ENCODE peak calls at places on chromosome 16, in nine cellular contexts. X is aorta, C is SJSA1, M is ovary, Z is SK-N-SH, Q is vagina, I is SJCRH30, E is Karpas-422, L is stomach. F is an unnamed sample. For H3K27me3, the result is how much of the 10 kb centered on the place peaks cover.

GRCh38 chr16:52812945-52813556 is 239.6 kb downstream of the CHD9NB start:
- DNase-seq in M (no peak), Q (no peak), Z (no peak), E (no peak), L (no peak), I (no peak), C (peak), X (no peak), F (no peak)

GRCh38 chr16:53085539-53086450 is 31.0 kb downstream of the CHD9 start:
- DNase-seq in L (no peak), I (no peak), Q (no peak), E (no peak), Z (peak), M (peak), X (no peak), C (no peak), F (no peak)

GRCh38 chr16:57609541-57610401 is 18.7 kb upstream of the ADGRG1 start:
- DNase-seq in X (no peak), Q (peak), E (peak), C (peak), M (no peak), Z (peak), I (peak), L (peak), F (peak)

GRCh38 chr16:20673882-20674683 is 23.4 kb downstream of the ACSM1 start:
- DNase-seq in E (no peak), C (no peak), I (no peak), X (no peak), Z (no peak), Q (no peak), L (no peak), M (peak), F (no peak)

GRCh38 chr16:2513405-2514332 is at the start of gene ATP6V0C:
- DNase-seq in L (peak), I (peak), Q (no peak), X (peak), E (peak), C (peak), M (peak), Z (peak), F (peak)

GRCh38 chr16:23296994-23297393 is 5.1 kb upstream of the SCNN1B start:
- DNase-seq in X (no peak), Z (peak), E (peak), L (peak), Q (no peak), I (peak), M (no peak), C (no peak), F (no peak)

GRCh38 chr16:54954220-54954619 is 23.6 kb downstream of the IRX5 start:
- DNase-seq in Q (no peak), E (no peak), Z (no peak), X (no peak), I (no peak), C (no peak), M (no peak), L (no peak), F (no peak)

GRCh38 chr16:29837833-29838232 is 17.6 kb downstream of the MVP start:
- DNase-seq in M (no peak), C (no peak), L (no peak), Q (no peak), E (no peak), Z (no peak), X (no peak), I (no peak), F (no peak)

GRCh38 chr16:70253291-70254094 is 1.8 kb upstream of the EXOSC6 start:
- DNase-seq in Q (no peak), Z (peak), C (peak), L (no peak), M (no peak), X (no peak), E (peak), I (no peak), F (no peak)

GRCh38 chr16:19218581-19218980 is 50.5 kb downstream of the SYT17 start:
- DNase-seq in L (no peak), I (no peak), Q (no peak), C (no peak), E (no peak), Z (no peak), M (no peak), X (no peak), F (no peak)

GRCh38 chr16:4315185-4316102 is at the start of gene GLIS2:
- DNase-seq in M (peak), I (peak), E (no peak), L (peak), C (peak), Q (peak), Z (peak), X (peak), F (peak)

GRCh38 chr16:67190041-67190440 is at the start of gene EXOC3L1:
- DNase-seq in Z (no peak), M (no peak), E (no peak), C (no peak), X (no peak), L (no peak), I (no peak), Q (no peak), F (no peak)

GRCh38 chr16:25922438-25922837 is 230.7 kb downstream of the HS3ST4 start:
- DNase-seq in C (no peak), Q (no peak), M (no peak), Z (no peak), E (no peak), L (no peak), I (peak), X (no peak), F (no peak)

GRCh38 chr16:17374668-17375255 is 96.0 kb downstream of the XYLT1 start:
- DNase-seq in M (no peak), Z (no peak), E (no peak), Q (no peak), L (no peak), X (no peak), I (no peak), C (no peak), F (no peak)

GRCh38 chr16:12551530-12551929 is 252.2 kb downstream of the CPPED1 start:
- DNase-seq in Q (no peak), C (no peak), I (no peak), L (no peak), Z (no peak), E (no peak), M (no peak), X (no peak), F (no peak)

GRCh38 chr16:67718668-67719047 is 458 bp downstream of the GFOD2 start:
- DNase-seq in X (no peak), Q (no peak), L (no peak), M (no peak), C (no peak), E (peak), I (no peak), Z (no peak), F (no peak)

GRCh38 chr16:84730406-84731106 is 30.8 kb downstream of the USP10 start:
- DNase-seq in X (peak), E (peak), I (peak), C (peak), L (peak), Z (peak), Q (peak), M (peak), F (peak)

GRCh38 chr16:22077700-22078313 is 14.5 kb upstream of the VWA3A start:
- DNase-seq in I (peak), M (peak), E (peak), C (peak), Z (peak), X (peak), Q (no peak), L (peak), F (no peak)

GRCh38 chr16:35188288-35189155 is 1729.1 kb downstream of the TP53TG3F start:
- DNase-seq in Q (peak), Z (peak), X (no peak), L (no peak), E (peak), I (no peak), C (no peak), M (no peak), F (no peak)

GRCh38 chr16:996672-997071 is 15.1 kb downstream of the SOX8 start:
- DNase-seq in I (no peak), X (no peak), M (no peak), C (no peak), Z (no peak), E (no peak), Q (no peak), L (no peak), F (no peak)

GRCh38 chr16:997440-998051 is 16.0 kb downstream of the SOX8 start:
- DNase-seq in Q (no peak), X (peak), M (no peak), I (peak), E (no peak), L (peak), C (peak), Z (no peak), F (no peak)

GRCh38 chr16:993731-994130 is 12.2 kb downstream of the SOX8 start:
- DNase-seq in Q (no peak), L (no peak), M (no peak), C (no peak), X (no peak), Z (no peak), E (no peak), I (no peak), F (no peak)

GRCh38 chr16:995087-995486 is 13.5 kb downstream of the SOX8 start:
- DNase-seq in L (no peak), E (no peak), C (no peak), X (no peak), Z (no peak), I (peak), Q (no peak), M (no peak), F (no peak)

GRCh38 chr16:995783-996182 is 14.2 kb downstream of the SOX8 start:
- DNase-seq in X (no peak), C (no peak), M (no peak), L (no peak), I (no peak), Z (no peak), E (no peak), Q (no peak), F (no peak)
- H3K27me3 ChIP-seq in X (under half), C (half or more), M (under half), L (under half), I (under half), Z (half or more), E (under half), Q (under half), F (under half)

GRCh38 chr16:79991918-79992317 is 391.4 kb upstream of the MAF start:
- DNase-seq in C (no peak), Z (no peak), M (no peak), Q (no peak), E (no peak), X (no peak), I (no peak), L (no peak), F (no peak)

GRCh38 chr16:79995315-79995714 is 394.8 kb upstream of the MAF start:
- DNase-seq in Q (no peak), E (no peak), I (no peak), Z (no peak), L (no peak), C (no peak), M (no peak), X (no peak), F (no peak)

GRCh38 chr16:79994413-79994812 is 393.9 kb upstream of the MAF start:
- DNase-seq in Z (no peak), E (no peak), L (no peak), C (no peak), X (no peak), I (no peak), M (no peak), Q (no peak), F (no peak)

GRCh38 chr16:79997257-79997656 is 396.7 kb upstream of the MAF start:
- DNase-seq in X (no peak), E (peak), M (no peak), I (peak), L (no peak), Z (peak), C (no peak), Q (no peak), F (no peak)

DNA sequence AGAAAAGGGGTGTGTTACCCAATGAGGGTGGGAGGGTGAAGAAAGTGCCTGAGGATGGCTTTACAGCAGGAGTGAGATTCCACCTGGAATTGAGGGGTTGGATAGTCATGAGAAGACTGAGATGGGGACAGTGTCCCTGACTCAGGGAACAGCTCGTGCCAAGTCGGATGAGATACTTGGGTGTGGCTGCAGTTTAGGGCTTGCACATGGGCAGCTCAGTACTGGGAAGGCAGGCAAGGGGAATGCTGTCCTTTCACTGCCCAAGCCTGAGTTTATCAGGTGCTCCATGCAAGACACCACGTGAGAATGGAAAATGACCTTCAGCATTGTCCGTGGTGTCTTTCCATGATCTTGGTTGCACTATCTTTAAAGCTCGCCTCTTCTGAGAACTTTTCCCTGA is 393.3 kb upstream of the MAF start:
- DNase-seq in Z (no peak), Q (no peak), I (no peak), M (no peak), C (no peak), X (no peak), L (no peak), E (no peak), F (no peak)
- H3K27ac ChIP-seq in Z (no peak), Q (no peak), I (no peak), M (no peak), C (no peak), X (no peak), L (no peak), E (no peak), F (no peak)

GRCh38 chr16:1019934-1020305 is 38.4 kb downstream of the SOX8 start:
- DNase-seq in L (no peak), E (no peak), Z (peak), I (no peak), X (no peak), C (no peak), M (no peak), Q (no peak), F (no peak)
- H3K4me3 ChIP-seq in L (peak), E (no peak), Z (peak), I (peak), X (no peak), C (no peak), M (no peak), Q (peak), F (peak)

GRCh38 chr16:10564591-10564990 is 15.8 kb downstream of the EMP2 start:
- DNase-seq in M (no peak), Q (no peak), X (peak), Z (no peak), E (no peak), L (no peak), I (no peak), C (no peak), F (no peak)
- H3K27me3 ChIP-seq in M (under half), Q (under half), X (under half), Z (under half), E (under half), L (under half), I (under half), C (under half), F (under half)

DNA sequence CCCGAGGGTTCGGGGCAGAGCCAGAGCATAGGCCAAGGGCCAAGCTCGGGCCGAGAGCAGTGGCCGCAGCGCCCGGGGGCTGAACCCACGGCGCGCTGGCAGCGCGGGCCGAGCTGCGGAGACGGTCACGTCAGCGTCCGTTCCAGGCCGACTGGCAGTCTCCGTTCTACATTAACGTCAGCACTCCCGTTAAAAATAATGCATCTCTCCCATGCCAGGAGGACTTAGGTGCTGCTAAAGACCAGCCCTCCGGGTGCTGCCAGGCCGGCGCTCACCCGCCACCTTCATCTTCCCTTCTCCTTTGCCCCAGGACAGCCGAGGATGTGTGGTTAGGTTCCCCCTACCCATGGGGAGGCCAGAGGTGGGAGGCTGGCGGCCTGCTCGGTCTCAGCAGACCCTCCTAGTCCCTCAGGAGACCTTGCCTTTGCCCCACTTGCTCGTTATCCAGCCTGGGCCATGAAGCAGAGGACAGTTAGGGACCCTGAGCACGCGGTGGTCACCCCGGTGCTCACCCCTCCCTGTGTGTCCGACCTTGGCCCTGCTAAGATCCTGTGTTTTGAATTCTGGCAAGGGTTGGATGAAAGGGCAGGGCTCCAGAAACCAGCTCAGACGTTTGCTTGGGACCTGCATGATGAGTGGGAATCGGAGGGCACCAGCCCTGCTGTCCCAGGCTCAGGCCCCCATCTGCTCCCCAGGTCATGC is 570 bp downstream of the MPG start:
- DNase-seq in I (no peak), M (no peak), L (no peak), C (no peak), X (no peak), Z (no peak), E (peak), Q (no peak), F (peak)
- H3K27ac ChIP-seq in I (peak), M (peak), L (peak), C (peak), X (peak), Z (peak), E (no peak), Q (peak), F (peak)